ENCODE peak calls at places on chromosomes 13 and 19, in four cellular contexts. One of them, this sample, is unnamed.

GRCh38 chr13:114140131-114140908 is 7.9 kb upstream of the RASA3 start:
- DNase-seq in K562: no peak
- DNase-seq in H1: no peak
- DNase-seq in HepG2: no peak
- DNase-seq in this sample: no peak

GRCh38 chr13:89686171-89686570 is 1661.3 kb upstream of the MIR17HG start:
- DNase-seq in K562: no peak
- DNase-seq in H1: no peak
- DNase-seq in HepG2: no peak
- DNase-seq in this sample: no peak

GRCh38 chr19:3670258-3670795 is 29.9 kb downstream of the PIP5K1C start:
- DNase-seq in K562: peak
- DNase-seq in H1: no peak
- DNase-seq in HepG2: no peak
- DNase-seq in this sample: no peak

GRCh38 chr13:88124142-88124541 is 453.0 kb downstream of the SLITRK5 start:
- DNase-seq in K562: no peak
- DNase-seq in H1: no peak
- DNase-seq in HepG2: no peak
- DNase-seq in this sample: no peak

GRCh38 chr19:17553256-17553655 is 2.2 kb upstream of the COLGALT1 start:
- DNase-seq in K562: peak
- DNase-seq in H1: no peak
- DNase-seq in HepG2: no peak
- DNase-seq in this sample: no peak

GRCh38 chr13:94233401-94233800 is 246.1 kb downstream of the DCT start:
- DNase-seq in K562: no peak
- DNase-seq in H1: no peak
- DNase-seq in HepG2: no peak
- DNase-seq in this sample: no peak

GRCh38 chr13:98056839-98057410 is 86.0 kb upstream of the FARP1 start:
- DNase-seq in K562: no peak
- DNase-seq in H1: no peak
- DNase-seq in HepG2: no peak
- DNase-seq in this sample: no peak

GRCh38 chr13:27137759-27138158 is 33.9 kb downstream of the USP12 start:
- DNase-seq in K562: no peak
- DNase-seq in H1: no peak
- DNase-seq in HepG2: no peak
- DNase-seq in this sample: no peak

GRCh38 chr13:27257233-27257568 is 5.8 kb downstream of the RPL21 start:
- DNase-seq in K562: no peak
- DNase-seq in H1: no peak
- DNase-seq in HepG2: no peak
- DNase-seq in this sample: no peak

GRCh38 chr13:84655677-84656076 is 773.4 kb upstream of the SLITRK1 start:
- DNase-seq in K562: no peak
- DNase-seq in H1: no peak
- DNase-seq in HepG2: no peak
- DNase-seq in this sample: no peak

GRCh38 chr19:46115396-46116109 is 8.9 kb downstream of the IGFL3 start:
- DNase-seq in K562: no peak
- DNase-seq in H1: no peak
- DNase-seq in HepG2: no peak
- DNase-seq in this sample: peak

GRCh38 chr13:113658836-113659235 is 838 bp upstream of the ATP4B start:
- DNase-seq in K562: no peak
- DNase-seq in H1: no peak
- DNase-seq in HepG2: no peak
- DNase-seq in this sample: no peak

GRCh38 chr19:46614114-46614701 is 10.7 kb downstream of the PTGIR start:
- DNase-seq in K562: peak
- DNase-seq in H1: peak
- DNase-seq in HepG2: peak
- DNase-seq in this sample: no peak

GRCh38 chr13:46134961-46135522 is 30.2 kb upstream of the CPB2 start:
- DNase-seq in K562: no peak
- DNase-seq in H1: no peak
- DNase-seq in HepG2: peak
- DNase-seq in this sample: no peak

GRCh38 chr19:4914736-4915501 is 5.6 kb downstream of the UHRF1 start:
- DNase-seq in K562: peak
- DNase-seq in H1: no peak
- DNase-seq in HepG2: no peak
- DNase-seq in this sample: no peak

GRCh38 chr13:34733720-34734119 is 208.3 kb upstream of the NBEA start:
- DNase-seq in K562: no peak
- DNase-seq in H1: no peak
- DNase-seq in HepG2: no peak
- DNase-seq in this sample: no peak

GRCh38 chr13:80131204-80131603 is 209.7 kb downstream of the SPRY2 start:
- DNase-seq in K562: no peak
- DNase-seq in H1: no peak
- DNase-seq in HepG2: no peak
- DNase-seq in this sample: no peak

GRCh38 chr13:79631260-79631659 is 150.3 kb downstream of the NDFIP2 start:
- DNase-seq in K562: no peak
- DNase-seq in H1: no peak
- DNase-seq in HepG2: no peak
- DNase-seq in this sample: no peak

GRCh38 chr13:25630327-25630726 is 258.6 kb downstream of the ATP8A2 start:
- DNase-seq in K562: no peak
- DNase-seq in H1: no peak
- DNase-seq in HepG2: no peak
- DNase-seq in this sample: no peak

GRCh38 chr13:66329988-66330429 is 900.1 kb downstream of the PCDH9 start:
- DNase-seq in K562: no peak
- DNase-seq in H1: no peak
- DNase-seq in HepG2: no peak
- DNase-seq in this sample: no peak

GRCh38 chr19:11984986-11985385 is 20.1 kb downstream of the ZNF763 start:
- DNase-seq in K562: peak
- DNase-seq in H1: peak
- DNase-seq in HepG2: peak
- DNase-seq in this sample: no peak

GRCh38 chr19:35861640-35862160 is 5.0 kb downstream of the KIRREL2 start:
- DNase-seq in K562: no peak
- DNase-seq in H1: no peak
- DNase-seq in HepG2: no peak
- DNase-seq in this sample: no peak

GRCh38 chr13:19321222-19321621 is 139.6 kb upstream of the TUBA3C start:
- DNase-seq in K562: no peak
- DNase-seq in H1: no peak
- DNase-seq in HepG2: no peak
- DNase-seq in this sample: no peak

GRCh38 chr13:51870616-51871015 is 8.8 kb downstream of the CCDC70 start:
- DNase-seq in K562: no peak
- DNase-seq in H1: no peak
- DNase-seq in HepG2: no peak
- DNase-seq in this sample: no peak

GRCh38 chr19:50531171-50531612 is 17.5 kb upstream of the ASPDH start:
- DNase-seq in K562: no peak
- DNase-seq in H1: no peak
- DNase-seq in HepG2: no peak
- DNase-seq in this sample: no peak

GRCh38 chr19:489418-490196 is 6.7 kb upstream of the MADCAM1 start:
- DNase-seq in K562: no peak
- DNase-seq in H1: peak
- DNase-seq in HepG2: peak
- DNase-seq in this sample: no peak

GRCh38 chr19:2887391-2887914 is 13.3 kb upstream of the ZNF57 start:
- DNase-seq in K562: peak
- DNase-seq in H1: peak
- DNase-seq in HepG2: peak
- DNase-seq in this sample: no peak

GRCh38 chr19:6239401-6239844 is 40.4 kb downstream of the MLLT1 start:
- DNase-seq in K562: no peak
- DNase-seq in H1: no peak
- DNase-seq in HepG2: no peak
- DNase-seq in this sample: no peak

GRCh38 chr13:34347784-34348573 is 530.0 kb downstream of the RFC3 start:
- DNase-seq in K562: no peak
- DNase-seq in H1: no peak
- DNase-seq in HepG2: peak
- DNase-seq in this sample: no peak

GRCh38 chr19:6570754-6571153 is 20.2 kb downstream of the CD70 start:
- DNase-seq in K562: no peak
- DNase-seq in H1: no peak
- DNase-seq in HepG2: no peak
- DNase-seq in this sample: no peak

GRCh38 chr19:48656840-48657474 is 11.0 kb upstream of the CA11 start:
- DNase-seq in K562: no peak
- DNase-seq in H1: no peak
- DNase-seq in HepG2: no peak
- DNase-seq in this sample: no peak

GRCh38 chr13:26300140-26300539 is 46.2 kb downstream of the CDK8 start:
- DNase-seq in K562: peak
- DNase-seq in H1: no peak
- DNase-seq in HepG2: no peak
- DNase-seq in this sample: no peak

GRCh38 chr19:38557205-38557799 is 60.5 kb downstream of the MAP4K1 start:
- DNase-seq in K562: peak
- DNase-seq in H1: no peak
- DNase-seq in HepG2: no peak
- DNase-seq in this sample: peak

GRCh38 chr13:99352351-99353271 is 45.4 kb upstream of the GPR183 start:
- DNase-seq in K562: no peak
- DNase-seq in H1: peak
- DNase-seq in HepG2: no peak
- DNase-seq in this sample: no peak

GRCh38 chr13:110936519-110936918 is 21.6 kb upstream of the ANKRD10 start:
- DNase-seq in K562: no peak
- DNase-seq in H1: no peak
- DNase-seq in HepG2: no peak
- DNase-seq in this sample: no peak

GRCh38 chr19:41893899-41894298 is 10.9 kb downstream of the ARHGEF1 start:
- DNase-seq in K562: no peak
- DNase-seq in H1: no peak
- DNase-seq in HepG2: peak
- DNase-seq in this sample: no peak

GRCh38 chr13:48158915-48159314 is 64.0 kb upstream of the MED4 start:
- DNase-seq in K562: no peak
- DNase-seq in H1: no peak
- DNase-seq in HepG2: no peak
- DNase-seq in this sample: no peak

GRCh38 chr13:60047943-60048342 is 115.8 kb downstream of the DIAPH3 start:
- DNase-seq in K562: no peak
- DNase-seq in H1: no peak
- DNase-seq in HepG2: no peak
- DNase-seq in this sample: no peak
- TF ChIP-seq BRCA1 in K562: no peak
- TF ChIP-seq BRCA1 in H1: no peak
- TF ChIP-seq BRCA1 in HepG2: no peak
- TF ChIP-seq BRCA1 in this sample: no peak

DNA sequence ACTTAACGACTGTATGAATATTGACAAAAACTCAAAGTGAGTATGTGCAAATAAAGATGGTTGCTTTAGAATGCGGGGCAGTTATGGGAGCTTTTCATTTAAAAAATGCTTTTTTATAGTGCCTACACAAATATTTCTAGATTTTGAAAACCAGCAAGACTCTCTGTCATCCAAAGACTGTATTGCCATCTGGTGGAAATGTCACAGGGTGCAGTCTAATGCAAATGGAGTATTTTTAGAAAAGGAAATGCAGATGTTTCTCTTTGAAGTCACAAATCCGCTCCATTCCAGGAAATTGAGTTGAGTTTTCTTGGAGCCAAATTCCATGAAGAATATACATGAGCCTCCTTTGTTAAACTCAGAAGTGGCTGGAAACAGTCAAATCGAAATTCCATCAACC is 2.3 kb upstream of the C1QTNF9B start:
- DNase-seq in K562: peak
- DNase-seq in H1: no peak
- DNase-seq in HepG2: peak
- DNase-seq in this sample: no peak
- TF ChIP-seq BRCA1 in K562: no peak
- TF ChIP-seq BRCA1 in H1: no peak
- TF ChIP-seq BRCA1 in HepG2: no peak
- TF ChIP-seq BRCA1 in this sample: no peak

DNA sequence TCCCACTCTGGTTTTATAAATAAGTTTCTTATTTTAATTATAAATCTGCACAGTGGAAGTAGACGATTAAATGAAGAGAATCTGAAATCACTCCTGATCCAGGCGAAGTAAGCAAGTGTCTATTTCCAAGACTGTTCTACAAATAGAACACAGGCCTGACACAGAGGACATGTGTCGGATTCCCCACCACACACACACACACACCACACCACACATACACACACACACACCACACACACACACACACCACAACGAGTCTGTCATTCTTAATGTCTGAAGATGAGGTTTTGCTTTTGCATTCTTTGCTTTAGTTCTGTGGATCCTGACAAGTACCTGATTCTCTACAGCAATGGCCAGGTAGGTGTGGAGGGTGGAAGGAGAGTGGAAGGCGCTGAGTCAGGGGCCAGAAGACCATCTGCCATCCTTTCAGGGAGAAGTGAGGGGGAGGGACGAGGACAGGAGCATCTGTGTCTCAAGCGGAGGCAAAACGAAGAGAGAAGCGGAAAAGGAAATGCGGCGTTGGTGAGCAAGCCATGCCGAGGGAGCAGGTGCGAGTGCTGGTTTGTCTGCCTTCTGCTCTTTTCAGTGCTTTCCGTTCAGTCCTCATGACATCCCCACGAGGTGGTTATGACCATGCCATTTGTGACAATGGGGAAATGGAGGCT is 110.2 kb downstream of the TEX26 start:
- DNase-seq in K562: no peak
- DNase-seq in H1: no peak
- DNase-seq in HepG2: no peak
- DNase-seq in this sample: no peak
- TF ChIP-seq BRCA1 in K562: no peak
- TF ChIP-seq BRCA1 in H1: no peak
- TF ChIP-seq BRCA1 in HepG2: no peak
- TF ChIP-seq BRCA1 in this sample: no peak

GRCh38 chr19:33819496-33819874 is 22.8 kb downstream of the KCTD15 start:
- DNase-seq in K562: peak
- DNase-seq in H1: no peak
- DNase-seq in HepG2: no peak
- DNase-seq in this sample: no peak
- TF ChIP-seq BRCA1 in K562: no peak
- TF ChIP-seq BRCA1 in H1: no peak
- TF ChIP-seq BRCA1 in HepG2: no peak
- TF ChIP-seq BRCA1 in this sample: no peak

GRCh38 chr13:20801704-20802103 is 27.9 kb upstream of the EEF1AKMT1 start:
- DNase-seq in K562: peak
- DNase-seq in H1: no peak
- DNase-seq in HepG2: no peak
- DNase-seq in this sample: no peak
- TF ChIP-seq BRCA1 in K562: no peak
- TF ChIP-seq BRCA1 in H1: no peak
- TF ChIP-seq BRCA1 in HepG2: no peak
- TF ChIP-seq BRCA1 in this sample: no peak

GRCh38 chr13:39415003-39415402 is 188.0 kb downstream of the LHFPL6 start:
- DNase-seq in K562: no peak
- DNase-seq in H1: no peak
- DNase-seq in HepG2: peak
- DNase-seq in this sample: no peak
- TF ChIP-seq BRCA1 in K562: no peak
- TF ChIP-seq BRCA1 in H1: no peak
- TF ChIP-seq BRCA1 in HepG2: no peak
- TF ChIP-seq BRCA1 in this sample: no peak